ENCODE peak calls at places on chromosomes 4 and X, in nine cellular contexts. One of them, this sample, is unnamed. For H3K4me1, the result is how much of the 10 kb centered on the place peaks cover.

GRCh38 chrX:72037601-72038000 is 94.1 kb downstream of the RTL5 start:
- DNase-seq in HCT116: no peak
- DNase-seq in adipocyte: no peak
- DNase-seq in neural progenitor cell: no peak
- DNase-seq in sigmoid colon: peak
- DNase-seq in ovary: no peak
- DNase-seq in colonic mucosa: peak
- DNase-seq in osteoblast: no peak
- DNase-seq in upper lobe of right lung: no peak
- DNase-seq in this sample: no peak

GRCh38 chr4:1842993-1843448 is 12.9 kb downstream of the LETM1 start:
- DNase-seq in colonic mucosa: no peak
- DNase-seq in neural progenitor cell: no peak
- DNase-seq in adipocyte: peak
- DNase-seq in osteoblast: peak
- DNase-seq in upper lobe of right lung: no peak
- DNase-seq in HCT116: no peak
- DNase-seq in sigmoid colon: no peak
- DNase-seq in ovary: no peak
- DNase-seq in this sample: peak

GRCh38 chrX:38500886-38501285 is 60.5 kb upstream of the TSPAN7 start:
- DNase-seq in upper lobe of right lung: no peak
- DNase-seq in adipocyte: no peak
- DNase-seq in sigmoid colon: no peak
- DNase-seq in ovary: no peak
- DNase-seq in HCT116: no peak
- DNase-seq in osteoblast: no peak
- DNase-seq in colonic mucosa: no peak
- DNase-seq in neural progenitor cell: no peak
- DNase-seq in this sample: no peak

GRCh38 chr4:144288011-144288903 is 147.7 kb upstream of the GYPA start:
- DNase-seq in colonic mucosa: no peak
- DNase-seq in upper lobe of right lung: no peak
- DNase-seq in osteoblast: no peak
- DNase-seq in adipocyte: no peak
- DNase-seq in neural progenitor cell: peak
- DNase-seq in sigmoid colon: no peak
- DNase-seq in ovary: no peak
- DNase-seq in HCT116: no peak
- DNase-seq in this sample: no peak

GRCh38 chr4:156330436-156331031 is 376.9 kb upstream of the CTSO start:
- DNase-seq in colonic mucosa: peak
- DNase-seq in adipocyte: no peak
- DNase-seq in osteoblast: no peak
- DNase-seq in neural progenitor cell: no peak
- DNase-seq in sigmoid colon: no peak
- DNase-seq in HCT116: no peak
- DNase-seq in upper lobe of right lung: no peak
- DNase-seq in ovary: no peak
- DNase-seq in this sample: no peak

GRCh38 chr4:22593933-22594332 is 78.1 kb upstream of the ADGRA3 start:
- DNase-seq in neural progenitor cell: no peak
- DNase-seq in sigmoid colon: no peak
- DNase-seq in HCT116: no peak
- DNase-seq in ovary: no peak
- DNase-seq in adipocyte: no peak
- DNase-seq in osteoblast: no peak
- DNase-seq in colonic mucosa: no peak
- DNase-seq in upper lobe of right lung: no peak
- DNase-seq in this sample: no peak

GRCh38 chr4:67288964-67289363 is 256.3 kb downstream of the CENPC start:
- DNase-seq in upper lobe of right lung: no peak
- DNase-seq in adipocyte: peak
- DNase-seq in ovary: no peak
- DNase-seq in HCT116: no peak
- DNase-seq in colonic mucosa: no peak
- DNase-seq in osteoblast: no peak
- DNase-seq in neural progenitor cell: peak
- DNase-seq in sigmoid colon: no peak
- DNase-seq in this sample: peak

GRCh38 chr4:41644288-41644914 is 104.1 kb downstream of the PHOX2B start:
- DNase-seq in osteoblast: peak
- DNase-seq in ovary: peak
- DNase-seq in sigmoid colon: peak
- DNase-seq in upper lobe of right lung: peak
- DNase-seq in neural progenitor cell: peak
- DNase-seq in HCT116: no peak
- DNase-seq in colonic mucosa: peak
- DNase-seq in adipocyte: peak
- DNase-seq in this sample: peak

GRCh38 chr4:54016504-54016903 is 47.9 kb downstream of the CHIC2 start:
- DNase-seq in adipocyte: no peak
- DNase-seq in sigmoid colon: no peak
- DNase-seq in neural progenitor cell: no peak
- DNase-seq in HCT116: no peak
- DNase-seq in colonic mucosa: no peak
- DNase-seq in upper lobe of right lung: no peak
- DNase-seq in osteoblast: no peak
- DNase-seq in ovary: no peak
- DNase-seq in this sample: no peak
- H3K4me1 ChIP-seq in adipocyte: under half
- H3K4me1 ChIP-seq in sigmoid colon: under half
- H3K4me1 ChIP-seq in neural progenitor cell: under half
- H3K4me1 ChIP-seq in HCT116: under half
- H3K4me1 ChIP-seq in colonic mucosa: under half
- H3K4me1 ChIP-seq in upper lobe of right lung: under half
- H3K4me1 ChIP-seq in osteoblast: under half
- H3K4me1 ChIP-seq in ovary: under half
- H3K4me1 ChIP-seq in this sample: under half

DNA sequence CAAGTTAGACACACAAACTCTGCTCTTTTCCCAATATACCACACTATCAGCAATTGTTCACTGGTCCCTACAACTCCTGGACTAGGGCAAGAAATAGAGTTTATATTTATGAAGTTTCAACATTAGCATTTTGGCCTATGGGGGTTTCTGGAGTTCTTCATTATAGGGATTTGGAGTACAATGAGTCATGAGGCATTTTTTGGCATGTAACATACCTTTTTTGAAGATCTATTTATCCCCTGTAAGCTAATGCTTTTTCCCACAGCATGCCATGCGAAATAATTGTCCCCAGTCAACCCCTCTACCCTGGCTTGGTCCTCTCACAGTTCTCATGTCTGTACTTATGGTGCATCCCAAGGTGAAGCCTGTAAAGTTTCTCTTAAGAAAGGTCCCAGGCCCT is 36.7 kb upstream of the EDA2R start:
- DNase-seq in sigmoid colon: no peak
- DNase-seq in neural progenitor cell: no peak
- DNase-seq in HCT116: no peak
- DNase-seq in colonic mucosa: no peak
- DNase-seq in osteoblast: no peak
- DNase-seq in ovary: no peak
- DNase-seq in upper lobe of right lung: no peak
- DNase-seq in adipocyte: peak
- DNase-seq in this sample: no peak
- H3K4me1 ChIP-seq in sigmoid colon: under half
- H3K4me1 ChIP-seq in neural progenitor cell: under half
- H3K4me1 ChIP-seq in HCT116: under half
- H3K4me1 ChIP-seq in colonic mucosa: under half
- H3K4me1 ChIP-seq in osteoblast: under half
- H3K4me1 ChIP-seq in ovary: under half
- H3K4me1 ChIP-seq in upper lobe of right lung: under half
- H3K4me1 ChIP-seq in adipocyte: under half
- H3K4me1 ChIP-seq in this sample: under half

GRCh38 chr4:102341201-102341600 is 4.1 kb downstream of the SLC39A8 start:
- DNase-seq in ovary: no peak
- DNase-seq in adipocyte: no peak
- DNase-seq in upper lobe of right lung: no peak
- DNase-seq in sigmoid colon: no peak
- DNase-seq in osteoblast: no peak
- DNase-seq in HCT116: no peak
- DNase-seq in neural progenitor cell: no peak
- DNase-seq in colonic mucosa: no peak
- DNase-seq in this sample: no peak

GRCh38 chr4:102342404-102343074 is 2.7 kb downstream of the SLC39A8 start:
- DNase-seq in osteoblast: no peak
- DNase-seq in adipocyte: no peak
- DNase-seq in sigmoid colon: no peak
- DNase-seq in HCT116: no peak
- DNase-seq in ovary: no peak
- DNase-seq in upper lobe of right lung: no peak
- DNase-seq in neural progenitor cell: no peak
- DNase-seq in colonic mucosa: no peak
- DNase-seq in this sample: no peak

GRCh38 chr4:102335616-102336015 is 9.7 kb downstream of the SLC39A8 start:
- DNase-seq in HCT116: no peak
- DNase-seq in colonic mucosa: no peak
- DNase-seq in sigmoid colon: no peak
- DNase-seq in upper lobe of right lung: no peak
- DNase-seq in neural progenitor cell: no peak
- DNase-seq in ovary: no peak
- DNase-seq in adipocyte: no peak
- DNase-seq in osteoblast: no peak
- DNase-seq in this sample: no peak

GRCh38 chr4:102338405-102338804 is 6.9 kb downstream of the SLC39A8 start:
- DNase-seq in sigmoid colon: no peak
- DNase-seq in adipocyte: no peak
- DNase-seq in colonic mucosa: no peak
- DNase-seq in neural progenitor cell: no peak
- DNase-seq in HCT116: no peak
- DNase-seq in upper lobe of right lung: no peak
- DNase-seq in ovary: no peak
- DNase-seq in osteoblast: no peak
- DNase-seq in this sample: no peak

DNA sequence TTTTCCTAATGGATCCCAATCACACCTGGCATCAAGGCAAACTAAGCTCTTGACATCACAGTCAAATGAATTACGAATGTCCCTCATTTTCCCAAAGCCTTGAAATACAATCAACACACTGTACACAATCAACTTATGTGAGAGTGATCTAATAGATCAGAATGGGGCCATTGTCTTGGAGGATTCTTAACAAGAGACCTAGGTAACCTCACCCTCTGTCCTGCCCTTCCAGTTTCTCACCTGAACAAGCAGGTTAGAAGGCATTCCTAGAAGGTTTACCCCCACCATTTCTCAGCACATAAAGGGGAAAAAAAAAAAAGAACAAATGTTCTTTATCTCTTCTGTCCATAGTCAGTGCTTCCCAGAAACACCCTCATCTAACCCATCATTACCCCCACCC is 6.3 kb downstream of the SLC39A8 start:
- DNase-seq in osteoblast: no peak
- DNase-seq in adipocyte: no peak
- DNase-seq in upper lobe of right lung: no peak
- DNase-seq in HCT116: no peak
- DNase-seq in sigmoid colon: no peak
- DNase-seq in colonic mucosa: no peak
- DNase-seq in ovary: no peak
- DNase-seq in neural progenitor cell: no peak
- DNase-seq in this sample: no peak
- H3K4me1 ChIP-seq in osteoblast: under half
- H3K4me1 ChIP-seq in adipocyte: under half
- H3K4me1 ChIP-seq in upper lobe of right lung: under half
- H3K4me1 ChIP-seq in HCT116: under half
- H3K4me1 ChIP-seq in sigmoid colon: under half
- H3K4me1 ChIP-seq in colonic mucosa: under half
- H3K4me1 ChIP-seq in ovary: under half
- H3K4me1 ChIP-seq in neural progenitor cell: under half
- H3K4me1 ChIP-seq in this sample: under half

GRCh38 chr4:30866444-30866843 is 146.3 kb downstream of the PCDH7 start:
- DNase-seq in osteoblast: no peak
- DNase-seq in neural progenitor cell: no peak
- DNase-seq in ovary: no peak
- DNase-seq in sigmoid colon: no peak
- DNase-seq in HCT116: no peak
- DNase-seq in adipocyte: peak
- DNase-seq in colonic mucosa: no peak
- DNase-seq in upper lobe of right lung: no peak
- DNase-seq in this sample: no peak
- H3K4me1 ChIP-seq in osteoblast: under half
- H3K4me1 ChIP-seq in neural progenitor cell: under half
- H3K4me1 ChIP-seq in ovary: under half
- H3K4me1 ChIP-seq in sigmoid colon: half or more
- H3K4me1 ChIP-seq in HCT116: half or more
- H3K4me1 ChIP-seq in adipocyte: under half
- H3K4me1 ChIP-seq in colonic mucosa: under half
- H3K4me1 ChIP-seq in upper lobe of right lung: under half
- H3K4me1 ChIP-seq in this sample: under half

GRCh38 chr4:112379306-112379705 is 82.1 kb downstream of the ALPK1 start:
- DNase-seq in osteoblast: no peak
- DNase-seq in neural progenitor cell: peak
- DNase-seq in sigmoid colon: no peak
- DNase-seq in HCT116: no peak
- DNase-seq in colonic mucosa: no peak
- DNase-seq in adipocyte: no peak
- DNase-seq in upper lobe of right lung: no peak
- DNase-seq in ovary: no peak
- DNase-seq in this sample: peak
- H3K4me1 ChIP-seq in osteoblast: under half
- H3K4me1 ChIP-seq in neural progenitor cell: half or more
- H3K4me1 ChIP-seq in sigmoid colon: under half
- H3K4me1 ChIP-seq in HCT116: under half
- H3K4me1 ChIP-seq in colonic mucosa: under half
- H3K4me1 ChIP-seq in adipocyte: under half
- H3K4me1 ChIP-seq in upper lobe of right lung: under half
- H3K4me1 ChIP-seq in ovary: under half
- H3K4me1 ChIP-seq in this sample: under half

GRCh38 chr4:186687263-186687662 is 36.4 kb downstream of the FAT1 start:
- DNase-seq in upper lobe of right lung: no peak
- DNase-seq in sigmoid colon: no peak
- DNase-seq in HCT116: no peak
- DNase-seq in ovary: no peak
- DNase-seq in colonic mucosa: no peak
- DNase-seq in adipocyte: no peak
- DNase-seq in neural progenitor cell: no peak
- DNase-seq in osteoblast: no peak
- DNase-seq in this sample: no peak
- H3K4me1 ChIP-seq in upper lobe of right lung: under half
- H3K4me1 ChIP-seq in sigmoid colon: half or more
- H3K4me1 ChIP-seq in HCT116: half or more
- H3K4me1 ChIP-seq in ovary: under half
- H3K4me1 ChIP-seq in colonic mucosa: under half
- H3K4me1 ChIP-seq in adipocyte: under half
- H3K4me1 ChIP-seq in neural progenitor cell: half or more
- H3K4me1 ChIP-seq in osteoblast: under half
- H3K4me1 ChIP-seq in this sample: under half

GRCh38 chrX:153646620-153647373 is at the start of gene DUSP9:
- DNase-seq in neural progenitor cell: peak
- DNase-seq in adipocyte: peak
- DNase-seq in colonic mucosa: peak
- DNase-seq in ovary: peak
- DNase-seq in osteoblast: peak
- DNase-seq in HCT116: no peak
- DNase-seq in upper lobe of right lung: peak
- DNase-seq in sigmoid colon: peak
- DNase-seq in this sample: peak
- H3K4me1 ChIP-seq in neural progenitor cell: under half
- H3K4me1 ChIP-seq in adipocyte: under half
- H3K4me1 ChIP-seq in colonic mucosa: under half
- H3K4me1 ChIP-seq in ovary: under half
- H3K4me1 ChIP-seq in osteoblast: under half
- H3K4me1 ChIP-seq in HCT116: under half
- H3K4me1 ChIP-seq in upper lobe of right lung: under half
- H3K4me1 ChIP-seq in sigmoid colon: under half
- H3K4me1 ChIP-seq in this sample: under half

This sample was measured in mesenchymal stem cell.